ENCODE peak calls at places on chromosomes 4 and X, in six cellular contexts. X is tibial nerve, W is neuronal stem cell, H is HCT116, E is IMR-90, Y is small intestine. J is an unnamed sample. For H3K4me1, H3K27me3 and H3K9me3, the result is how much of the 10 kb centered on the place peaks cover.

GRCh38 chrX:139875831-139876230 is 57.0 kb downstream of the ATP11C start:
- DNase-seq in X (no peak), W (no peak), H (no peak), E (no peak), Y (no peak), J (no peak)

GRCh38 chr4:53557601-53558000 is 33.7 kb downstream of the LNX1 start:
- DNase-seq in X (no peak), W (no peak), H (no peak), E (no peak), Y (no peak), J (no peak)

GRCh38 chr4:75634951-75635350 is 4.6 kb upstream of the CDKL2 start:
- DNase-seq in X (no peak), W (no peak), H (no peak), E (peak), Y (no peak), J (no peak)

GRCh38 chr4:110793890-110794588 is 171.2 kb upstream of the PITX2 start:
- DNase-seq in X (no peak), W (peak), H (no peak), E (no peak), Y (no peak), J (no peak)

GRCh38 chr4:186700746-186701145 is 22.9 kb downstream of the FAT1 start:
- DNase-seq in X (peak), W (no peak), H (no peak), E (peak), Y (no peak), J (peak)

GRCh38 chr4:60366661-60367060 is 833.5 kb upstream of the ADGRL3 start:
- DNase-seq in X (no peak), W (no peak), H (no peak), E (no peak), Y (no peak), J (no peak)

GRCh38 chr4:140427104-140427918 is at the start of gene CLGN:
- DNase-seq in X (peak), W (peak), H (peak), E (peak), Y (peak), J (peak)

GRCh38 chrX:16828126-16828908 is 41.8 kb downstream of the RBBP7 start:
- DNase-seq in X (peak), W (no peak), H (no peak), E (peak), Y (no peak), J (peak)

GRCh38 chrX:136159615-136160025 is 12.3 kb downstream of the FHL1 start:
- DNase-seq in X (no peak), W (no peak), H (no peak), E (no peak), Y (peak), J (no peak)

GRCh38 chr4:173943547-173943946 is 339.9 kb downstream of the FBXO8 start:
- DNase-seq in X (no peak), W (no peak), H (no peak), E (no peak), Y (no peak), J (no peak)

GRCh38 chr4:110344165-110344564 is 131.8 kb upstream of the ENPEP start:
- DNase-seq in X (no peak), W (peak), H (peak), E (no peak), Y (peak), J (no peak)

GRCh38 chr4:156294577-156294976 is 340.9 kb upstream of the CTSO start:
- DNase-seq in X (no peak), W (peak), H (peak), E (peak), Y (peak), J (no peak)

GRCh38 chr4:38612996-38613395 is 51.0 kb upstream of the KLF3 start:
- DNase-seq in X (no peak), W (no peak), H (no peak), E (no peak), Y (peak), J (no peak)

GRCh38 chrX:115362334-115363095 is 73.0 kb downstream of the LUZP4 start:
- DNase-seq in X (no peak), W (no peak), H (no peak), E (peak), Y (no peak), J (no peak)

GRCh38 chrX:139877710-139878414 is 55.0 kb downstream of the ATP11C start:
- DNase-seq in X (no peak), W (no peak), H (no peak), E (peak), Y (no peak), J (no peak)

GRCh38 chrX:40663880-40664630 is 16.7 kb upstream of the CXorf38 start:
- DNase-seq in X (no peak), W (no peak), H (no peak), E (peak), Y (no peak), J (no peak)

GRCh38 chrX:145393702-145394235 is 146.5 kb downstream of the SPANXN1 start:
- DNase-seq in X (no peak), W (no peak), H (no peak), E (no peak), Y (no peak), J (no peak)

GRCh38 chrX:53594354-53594753 is 92.2 kb downstream of the HUWE1 start:
- DNase-seq in X (no peak), W (no peak), H (no peak), E (peak), Y (no peak), J (no peak)

GRCh38 chr4:25863347-25863784 is 578 bp upstream of the SEL1L3 start:
- DNase-seq in X (no peak), W (peak), H (no peak), E (no peak), Y (peak), J (no peak)

GRCh38 chr4:165402375-165402774 is 23.6 kb downstream of the CPE start:
- DNase-seq in X (no peak), W (no peak), H (no peak), E (no peak), Y (no peak), J (no peak)

GRCh38 chr4:2078584-2078983 is 19.5 kb downstream of the NAT8L start:
- DNase-seq in X (no peak), W (no peak), H (no peak), E (no peak), Y (no peak), J (no peak)

GRCh38 chrX:82320554-82320953 is 1118.7 kb downstream of the SH3BGRL start:
- DNase-seq in X (no peak), W (peak), H (no peak), E (no peak), Y (no peak), J (no peak)

GRCh38 chr4:139814285-139815015 is 148.8 kb downstream of the MGST2 start:
- DNase-seq in X (no peak), W (no peak), H (no peak), E (peak), Y (peak), J (peak)

GRCh38 chr4:38688676-38689355 is 24.8 kb downstream of the KLF3 start:
- DNase-seq in X (no peak), W (no peak), H (no peak), E (no peak), Y (no peak), J (no peak)

DNA sequence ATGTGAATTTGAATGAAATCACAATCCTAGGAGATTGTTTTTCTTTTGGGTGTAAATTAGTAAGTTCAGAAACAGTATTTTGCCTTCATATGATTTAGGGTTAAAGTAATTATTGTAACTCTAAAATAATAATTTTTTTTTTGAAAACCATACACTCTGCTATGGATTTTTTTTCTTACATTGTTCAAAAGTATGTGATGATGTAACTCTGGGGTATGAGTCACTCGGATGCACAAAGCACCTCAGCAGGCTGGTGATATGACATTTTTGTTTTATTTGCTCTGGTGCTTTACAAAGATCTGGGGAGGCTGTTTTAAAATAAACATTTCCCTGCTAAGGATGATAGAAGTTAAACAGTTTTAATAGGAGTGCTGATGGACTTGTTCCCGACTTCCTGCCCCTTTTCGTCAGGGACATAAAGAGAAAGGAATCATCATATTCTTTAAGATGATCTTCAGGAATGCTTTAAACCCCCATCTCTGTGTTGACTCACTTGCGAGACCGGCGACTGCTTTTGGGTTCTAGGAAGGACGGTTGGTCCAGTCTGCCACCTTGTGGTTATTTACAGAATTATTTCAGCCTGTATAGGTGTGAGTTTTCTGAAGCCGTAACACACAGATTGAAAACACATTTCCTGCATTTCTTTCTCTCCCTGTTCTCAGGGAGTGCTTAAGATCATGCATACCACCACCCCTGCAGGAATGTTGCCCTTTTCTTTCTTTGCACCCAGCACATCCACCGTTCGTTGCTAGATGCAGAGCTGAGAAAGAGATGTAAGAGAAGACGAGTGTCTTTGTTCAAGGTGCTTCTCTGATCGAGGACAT is 72.5 kb downstream of the RAPGEF2 start:
- DNase-seq in X (peak), W (peak), H (peak), E (peak), Y (peak), J (peak)
- H3K4me1 ChIP-seq in X (half or more), W (under half), H (under half), E (under half), Y (under half), J (under half)

DNA sequence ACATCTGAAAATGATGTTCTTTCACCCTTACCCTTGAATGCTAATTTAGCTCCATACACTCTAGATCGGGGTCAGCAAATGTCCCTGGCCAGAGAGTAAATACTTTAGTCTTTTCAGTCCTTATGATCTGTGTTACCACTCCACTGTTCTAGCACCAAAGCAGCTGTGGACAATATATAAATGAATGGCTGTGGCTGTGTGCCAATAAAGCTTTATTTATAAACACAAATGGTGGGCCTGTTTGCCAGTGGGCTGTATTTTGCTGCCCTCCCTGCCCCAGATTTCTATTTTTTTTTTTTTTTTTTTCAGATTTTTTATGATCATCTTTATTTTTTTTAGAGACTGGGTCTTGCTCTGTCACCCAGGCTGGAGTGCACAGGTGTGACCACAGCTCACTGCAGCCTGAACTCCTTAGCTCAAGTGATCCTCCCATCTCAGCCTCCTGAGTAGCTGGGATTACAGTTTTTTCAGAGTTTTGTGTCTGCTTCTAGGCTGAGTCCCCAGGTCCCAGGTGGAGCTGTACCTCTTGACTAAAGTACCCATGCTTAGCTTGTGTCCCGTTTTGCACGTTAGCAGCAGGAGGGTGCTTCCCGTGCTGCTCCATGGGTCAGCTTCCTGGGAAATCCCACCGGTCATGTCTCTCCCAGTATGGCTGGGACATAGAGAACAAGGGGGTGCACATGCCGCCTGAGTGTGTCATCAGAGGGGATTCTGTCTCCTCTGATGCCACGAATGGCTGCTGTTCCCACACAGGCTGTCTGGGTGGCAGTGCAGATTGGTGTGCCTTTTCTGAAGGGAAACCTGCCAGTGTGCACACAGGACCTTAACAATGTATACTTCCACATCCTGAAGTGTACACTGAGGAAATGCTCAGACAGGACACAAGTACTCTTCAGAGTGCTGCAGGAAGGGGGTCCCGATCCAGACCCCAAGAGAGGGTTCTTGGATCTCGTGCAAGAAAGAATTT is 16.0 kb upstream of the GRPEL1 start:
- DNase-seq in X (no peak), W (no peak), H (no peak), E (no peak), Y (peak), J (no peak)
- H3K27me3 ChIP-seq in X (under half), W (under half), H (under half), E (under half), Y (under half), J (under half)

GRCh38 chrX:100904433-100904832 is 24.3 kb downstream of the XKRX start:
- DNase-seq in X (no peak), W (no peak), H (no peak), E (no peak), Y (no peak), J (no peak)
- H3K9me3 ChIP-seq in X (under half), W (under half), H (under half), E (under half), Y (under half), J (under half)

DNA sequence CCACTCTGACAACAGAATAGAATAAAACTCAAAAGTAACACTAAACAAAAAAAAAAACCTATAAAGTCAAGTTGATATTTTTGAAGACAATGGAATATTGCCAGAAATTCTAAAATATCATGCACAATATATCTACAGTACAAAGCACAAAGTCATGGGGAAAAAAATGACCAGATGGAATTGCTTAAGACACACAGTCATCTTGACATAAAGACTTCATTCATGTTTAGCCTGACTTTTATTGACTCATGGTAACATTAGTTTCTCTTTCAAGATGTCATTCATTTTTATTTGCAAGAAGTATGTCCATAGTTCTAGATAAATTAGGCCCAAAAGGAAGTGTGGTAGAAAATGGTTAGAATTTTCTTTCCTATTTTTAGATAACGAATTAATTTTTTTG is 259.1 kb downstream of the CAMK2D start:
- DNase-seq in X (no peak), W (no peak), H (no peak), E (peak), Y (no peak), J (no peak)
- H3K4me1 ChIP-seq in X (under half), W (under half), H (under half), E (under half), Y (under half), J (under half)

DNA sequence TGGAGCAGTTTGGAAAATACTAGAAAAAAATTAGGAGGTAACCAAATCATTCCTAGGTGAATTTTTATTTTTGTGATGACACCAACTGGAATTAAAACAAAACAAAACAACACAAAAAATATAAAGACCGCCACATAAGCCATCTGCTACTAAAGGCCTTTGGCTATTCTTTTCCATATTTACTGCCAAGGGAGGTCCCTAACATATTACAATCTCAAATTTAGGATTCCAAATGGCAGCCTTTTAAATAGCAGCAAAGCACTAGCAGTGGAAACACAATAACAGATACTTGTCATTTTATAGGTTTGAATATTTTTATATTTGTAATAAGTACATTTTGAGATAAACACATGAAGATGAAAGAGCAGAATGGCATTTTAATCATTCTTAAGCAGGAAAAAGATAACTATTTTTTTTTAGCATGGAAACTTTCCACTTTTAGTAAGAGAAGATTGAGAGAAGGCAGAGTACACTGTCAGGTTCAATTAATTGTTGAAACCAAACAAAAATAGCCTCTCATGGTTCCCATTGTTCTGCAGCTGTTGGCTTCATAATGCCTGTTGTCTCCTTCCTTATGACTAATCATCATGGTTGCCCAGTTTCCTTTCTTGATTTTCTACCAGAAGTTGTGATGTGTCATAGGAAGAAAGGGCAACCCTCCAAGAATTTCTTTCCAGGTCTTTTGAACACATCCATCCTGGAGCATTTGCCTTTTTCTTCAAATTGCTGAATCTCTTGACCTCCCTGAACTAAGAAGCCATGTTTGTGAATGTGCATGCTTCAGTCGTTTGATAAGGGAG is 219.0 kb upstream of the EMCN start:
- DNase-seq in X (peak), W (peak), H (peak), E (peak), Y (peak), J (peak)
- H3K27me3 ChIP-seq in X (under half), W (under half), H (under half), E (under half), Y (under half), J (under half)